ENCODE peak calls at places on chromosomes 13 and 19, in five cellular contexts. K is substantia nigra; O is AG08395; D is effector CD4-positive, alpha-beta T cell; X is hepatocyte. A is an unnamed sample.

GRCh38 chr19:494171-495046 is 1.9 kb upstream of the MADCAM1 start:
- DNase-seq in K (no peak), X (peak), O (no peak), D (no peak), A (no peak)

GRCh38 chr13:30698023-30698422 is 37.3 kb upstream of the ALOX5AP start:
- DNase-seq in X (no peak), K (no peak), D (no peak), O (peak), A (peak)

GRCh38 chr19:870963-871401 is 11.5 kb downstream of the CFD start:
- DNase-seq in X (no peak), O (no peak), K (no peak), D (no peak), A (no peak)

GRCh38 chr13:41222259-41222852 is 28.0 kb upstream of the KBTBD7 start:
- DNase-seq in X (peak), O (peak), K (peak), D (peak), A (peak)

GRCh38 chr19:48962029-48962848 is 2.9 kb upstream of the FTL start:
- DNase-seq in D (no peak), O (no peak), X (peak), K (no peak), A (peak)

GRCh38 chr13:51249767-51250741 is 27.9 kb downstream of the FAM124A start:
- DNase-seq in O (peak), D (no peak), K (no peak), X (no peak), A (no peak)

GRCh38 chr13:101447852-101448251 is 4.6 kb upstream of the ITGBL1 start:
- DNase-seq in D (no peak), X (no peak), O (no peak), K (no peak), A (no peak)

GRCh38 chr19:52891336-52891735 is 6.1 kb downstream of the ZNF320 start:
- DNase-seq in D (no peak), X (no peak), K (no peak), O (no peak), A (no peak)

GRCh38 chr19:49425922-49426592 is 869 bp downstream of the GFY start:
- DNase-seq in D (no peak), X (no peak), K (no peak), O (no peak), A (no peak)

GRCh38 chr13:110047511-110047910 is 259.4 kb downstream of the COL4A1 start:
- DNase-seq in K (peak), D (no peak), X (peak), O (no peak), A (no peak)

GRCh38 chr19:51440846-51441409 is 17.3 kb downstream of the SIGLEC8 start:
- DNase-seq in D (no peak), O (no peak), K (no peak), X (no peak), A (no peak)

GRCh38 chr13:111177081-111177711 is 62.1 kb downstream of the ARHGEF7 start:
- DNase-seq in K (peak), O (no peak), D (peak), X (no peak), A (no peak)

GRCh38 chr19:6064016-6064702 is 46.1 kb downstream of the RFX2 start:
- DNase-seq in O (no peak), K (no peak), D (no peak), X (no peak), A (no peak)

GRCh38 chr13:41589434-41589833 is 132.1 kb downstream of the RGCC start:
- DNase-seq in O (no peak), X (no peak), D (no peak), K (no peak), A (no peak)

GRCh38 chr19:7507884-7508283 is 8.0 kb upstream of the ZNF358 start:
- DNase-seq in O (peak), D (no peak), K (no peak), X (peak), A (peak)